ENCODE peak calls at places on chromosome 10, in eight cellular contexts. E is KBM-7; O is lung microvascular endothelial cell; S is SK-MEL-5; R is endothelial cell; I is activated effector memory CD4-positive, alpha-beta T cell treated with Interleukin-2 at 50 U/mL for 16 hours; H is heart right ventricle; W is nephron progenitor cell. J is an unnamed sample.

GRCh38 chr10:48456361-48456804 is 148.5 kb downstream of the ARHGAP22 start:
- DNase-seq in W (peak; percentile 35), S (no peak), H (peak; percentile 55), O (peak; percentile 57), R (no peak), E (peak; percentile 95), I (no peak), J (peak; percentile 16)

GRCh38 chr10:132788180-132788830 is 2.4 kb upstream of the NKX6-2 start:
- DNase-seq in S (no peak), O (peak; percentile 25), R (peak; percentile 41), I (no peak), W (peak; percentile 55), E (no peak), H (no peak), J (no peak)

GRCh38 chr10:51800725-51801455 is 101.5 kb upstream of the CSTF2T start:
- DNase-seq in O (no peak), H (no peak), E (no peak), R (no peak), S (no peak), I (no peak), W (no peak), J (no peak)

GRCh38 chr10:106857728-106858127 is 306.8 kb downstream of the SORCS1 start:
- DNase-seq in O (no peak), H (no peak), I (no peak), R (no peak), E (no peak), S (no peak), W (no peak), J (no peak)

GRCh38 chr10:70607936-70608335 is 5.4 kb upstream of the PRF1 start:
- DNase-seq in R (no peak), E (no peak), W (no peak), O (no peak), S (no peak), H (no peak), I (no peak), J (no peak)

GRCh38 chr10:75868601-75869000 is 437.2 kb downstream of the LRMDA start:
- DNase-seq in R (no peak), O (no peak), W (no peak), H (no peak), S (no peak), I (no peak), E (no peak), J (no peak)

GRCh38 chr10:119210633-119211032 is 3.3 kb downstream of the GRK5 start:
- DNase-seq in H (no peak), I (no peak), W (no peak), O (no peak), R (no peak), S (no peak), E (no peak), J (no peak)

GRCh38 chr10:25547391-25547790 is 372.6 kb downstream of the GPR158 start:
- DNase-seq in W (no peak), O (peak; percentile 1), H (no peak), S (no peak), E (no peak), R (peak; percentile 15), I (no peak), J (no peak)

GRCh38 chr10:30984563-30985328 is 46.9 kb downstream of the ZNF438 start:
- DNase-seq in E (no peak), I (no peak), H (no peak), O (peak; percentile 51), W (no peak), S (no peak), R (no peak), J (no peak)

GRCh38 chr10:94292448-94293118 is 70.2 kb downstream of the NOC3L start:
- DNase-seq in W (no peak), R (no peak), H (peak; percentile 41), E (peak; percentile 61), S (no peak), O (peak; percentile 89), I (no peak), J (no peak)

GRCh38 chr10:60524541-60524940 is 134.9 kb upstream of the ANK3 start:
- DNase-seq in H (no peak), S (no peak), R (no peak), O (no peak), W (no peak), E (no peak), I (no peak), J (no peak)

GRCh38 chr10:124632064-124632531 is 112.1 kb downstream of the FAM53B start:
- DNase-seq in W (no peak), E (peak; percentile 40), R (peak; percentile 23), O (peak; percentile 84), H (peak; percentile 48), I (no peak), S (no peak), J (no peak)

GRCh38 chr10:66755474-66755873 is 170.4 kb upstream of the LRRTM3 start:
- DNase-seq in W (no peak), E (no peak), H (no peak), S (no peak), I (no peak), O (no peak), R (no peak), J (no peak)

GRCh38 chr10:104300736-104301292 is 31.8 kb downstream of the GSTO2 start:
- DNase-seq in I (no peak), E (no peak), O (peak; percentile 89), R (no peak), H (peak; percentile 85), S (peak; percentile 84), W (peak; percentile 19), J (peak; percentile 68)

GRCh38 chr10:14163374-14164125 is 167.2 kb downstream of the FRMD4A start:
- DNase-seq in O (no peak), R (no peak), H (no peak), E (no peak), W (no peak), S (no peak), I (no peak), J (no peak)

GRCh38 chr10:116274141-116274861 is 1.3 kb upstream of the GFRA1 start:
- DNase-seq in W (peak; percentile 57), E (no peak), H (no peak), R (peak; percentile 20), I (no peak), O (peak; percentile 15), S (no peak), J (no peak)

GRCh38 chr10:35613597-35614226 is 8.6 kb downstream of the GJD4 start:
- DNase-seq in R (no peak), E (no peak), O (peak; percentile 58), H (no peak), S (peak; percentile 39), W (no peak), I (no peak), J (peak; percentile 18)

GRCh38 chr10:117926491-117926890 is 120.2 kb downstream of the RAB11FIP2 start:
- DNase-seq in R (no peak), I (no peak), O (no peak), H (no peak), W (no peak), E (peak; percentile 23), S (no peak), J (no peak)

GRCh38 chr10:128160335-128160734 is 34.1 kb upstream of the MKI67 start:
- DNase-seq in E (peak; percentile 16), S (no peak), W (no peak), I (no peak), O (no peak), R (no peak), H (no peak), J (no peak)

GRCh38 chr10:43816351-43817321 is 168.0 kb upstream of the ZNF32 start:
- DNase-seq in H (peak; percentile 79), O (no peak), W (no peak), R (no peak), I (peak; percentile 61), S (no peak), E (peak; percentile 37), J (peak; percentile 34)

GRCh38 chr10:11898372-11899066 is 75.4 kb downstream of the PROSER2 start:
- DNase-seq in H (no peak), I (no peak), E (no peak), R (no peak), O (peak; percentile 24), S (no peak), W (no peak), J (no peak)

GRCh38 chr10:100184426-100185219 is 1.2 kb downstream of the ERLIN1 start:
- DNase-seq in W (peak; percentile 6), S (peak; percentile 5), I (no peak), R (no peak), E (peak; percentile 52), O (peak; percentile 16), H (no peak), J (peak; percentile 65)

GRCh38 chr10:75244487-75245353 is 9.0 kb upstream of the COMTD1 start:
- DNase-seq in R (no peak), I (no peak), O (peak; percentile 30), W (no peak), E (no peak), H (no peak), S (no peak), J (no peak)

GRCh38 chr10:78685466-78686163 is 383.2 kb upstream of the ZMIZ1 start:
- DNase-seq in R (no peak), E (no peak), H (no peak), I (no peak), W (no peak), O (no peak), S (no peak), J (no peak)